ENCODE peak calls at places on chromosome 19, in six cellular contexts. V is HS-5, D is H1, H is chondrocyte, U is ascending aorta, A is EH. M is an unnamed sample.

GRCh38 chr19:37954421-37954874 is 47.4 kb downstream of the SIPA1L3 start:
- DNase-seq in V (no peak), D (no peak), H (no peak), U (no peak), A (no peak), M (no peak)

GRCh38 chr19:23415561-23416191 is 20.4 kb upstream of the ZNF91 start:
- DNase-seq in V (no peak), D (peak; percentile 89), H (no peak), U (no peak), A (peak; percentile 26), M (peak; percentile 85)

GRCh38 chr19:32287811-32288227 is 57.6 kb upstream of the ZNF507 start:
- DNase-seq in V (no peak), D (peak; percentile 79), H (no peak), U (no peak), A (peak; percentile 67), M (peak; percentile 60)

GRCh38 chr19:8308891-8309291 is 733 bp upstream of the CD320 start:
- DNase-seq in V (no peak), D (no peak), H (peak; percentile 55), U (no peak), A (no peak), M (no peak)

GRCh38 chr19:14369399-14370168 is 11.7 kb upstream of the ADGRE5 start:
- DNase-seq in V (no peak), D (no peak), H (no peak), U (peak; percentile 62), A (peak; percentile 73), M (no peak)

GRCh38 chr19:18294467-18294864 is 13.0 kb upstream of the JUND start:
- DNase-seq in V (no peak), D (no peak), H (no peak), U (peak; percentile 73), A (no peak), M (peak; percentile 74)

GRCh38 chr19:7628589-7629311 is 595 bp downstream of the XAB2 start:
- DNase-seq in V (no peak), D (no peak), H (no peak), U (no peak), A (peak; percentile 3), M (no peak)

GRCh38 chr19:4567584-4568071 is 8.1 kb upstream of the SEMA6B start:
- DNase-seq in V (no peak), D (peak; percentile 99), H (peak; percentile 87), U (no peak), A (peak; percentile 50), M (peak; percentile 95)

GRCh38 chr19:3982701-3983541 is 2.3 kb downstream of the EEF2 start:
- DNase-seq in V (no peak), D (peak; percentile 46), H (no peak), U (no peak), A (peak; percentile 78), M (peak; percentile 58)

GRCh38 chr19:3198901-3199700 is 13.4 kb downstream of the NCLN start:
- DNase-seq in V (no peak), D (no peak), H (peak; percentile 90), U (no peak), A (no peak), M (no peak)

GRCh38 chr19:19775891-19776205 is 42.9 kb upstream of the ZNF14 start:
- DNase-seq in V (no peak), D (no peak), H (no peak), U (no peak), A (no peak), M (no peak)

GRCh38 chr19:39090881-39091280 is 6.7 kb downstream of the ACP7 start:
- DNase-seq in V (no peak), D (no peak), H (no peak), U (no peak), A (no peak), M (no peak)

GRCh38 chr19:18775586-18776287 is 15.4 kb downstream of the COMP start:
- DNase-seq in V (peak; percentile 34), D (no peak), H (no peak), U (no peak), A (peak; percentile 84), M (peak; percentile 70)

GRCh38 chr19:19749332-19750130 is 16.6 kb upstream of the ZNF14 start:
- DNase-seq in V (no peak), D (no peak), H (no peak), U (no peak), A (no peak), M (peak; percentile 44)

GRCh38 chr19:1384478-1385110 is 887 bp downstream of the NDUFS7 start:
- DNase-seq in V (no peak), D (no peak), H (no peak), U (no peak), A (no peak), M (no peak)

GRCh38 chr19:10238172-10238783 is 7.1 kb upstream of the S1PR2 start:
- DNase-seq in V (no peak), D (no peak), H (no peak), U (no peak), A (peak; percentile 77), M (no peak)

GRCh38 chr19:39194832-39195542 is 1.8 kb upstream of the NCCRP1 start:
- DNase-seq in V (no peak), D (no peak), H (no peak), U (no peak), A (no peak), M (no peak)

GRCh38 chr19:50916069-50916468 is 4.9 kb upstream of the KLK4 start:
- DNase-seq in V (no peak), D (no peak), H (no peak), U (no peak), A (no peak), M (no peak)

GRCh38 chr19:5881543-5882299 is 11.4 kb upstream of the FUT5 start:
- DNase-seq in V (no peak), D (no peak), H (no peak), U (no peak), A (no peak), M (peak; percentile 68)

GRCh38 chr19:1747285-1748114 is 5.8 kb upstream of the ONECUT3 start:
- DNase-seq in V (peak; percentile 53), D (no peak), H (no peak), U (no peak), A (peak; percentile 87), M (peak; percentile 89)

GRCh38 chr19:5960005-5961001 is 17.6 kb downstream of the RANBP3 start:
- DNase-seq in V (no peak), D (no peak), H (no peak), U (no peak), A (no peak), M (peak; percentile 41)

GRCh38 chr19:16542045-16542893 is at the start of gene CHERP:
- DNase-seq in V (peak; percentile 49), D (peak; percentile 93), H (peak; percentile 97), U (peak; percentile 60), A (peak; percentile 94), M (peak; percentile 98)

GRCh38 chr19:10112037-10112751 is 701 bp downstream of the P2RY11 start:
- DNase-seq in V (no peak), D (no peak), H (no peak), U (no peak), A (peak; percentile 49), M (peak; percentile 59)

GRCh38 chr19:35618857-35619256 is 6.3 kb downstream of the HAUS5 start:
- DNase-seq in V (no peak), D (peak; percentile 45), H (no peak), U (no peak), A (no peak), M (peak; percentile 65)

M was measured in H7.